ENCODE peak calls at places on chromosomes 13 and 19, in seven cellular contexts. P, Z, X, R, S, G and C are unnamed samples.

GRCh38 chr13:98976338-98976737 is 1.5 kb downstream of the DOCK9 start:
- DNase-seq in S (no peak), R (no peak), X (no peak), P (no peak), Z (no peak), G (no peak), C (no peak)

GRCh38 chr19:52600639-52601024 is 30.5 kb downstream of the ZNF701 start:
- DNase-seq in S (no peak), X (no peak), G (no peak), R (peak; percentile 15), P (no peak), Z (peak; percentile 3), C (peak; percentile 21)

GRCh38 chr19:39833160-39833463 is 850 bp downstream of the DYRK1B start:
- DNase-seq in Z (no peak), X (no peak), R (no peak), P (no peak), G (no peak), S (no peak), C (no peak)

GRCh38 chr19:1769645-1769985 is 16.3 kb downstream of the ONECUT3 start:
- DNase-seq in G (no peak), R (no peak), S (no peak), P (no peak), Z (no peak), X (no peak), C (no peak)

GRCh38 chr13:73040968-73041580 is 17.7 kb upstream of the KLF5 start:
- DNase-seq in R (no peak), S (no peak), X (no peak), G (no peak), Z (no peak), P (no peak), C (no peak)

GRCh38 chr13:98340026-98340425 is 163.0 kb upstream of the RNF113B start:
- DNase-seq in P (no peak), R (no peak), Z (no peak), X (no peak), S (no peak), G (no peak), C (no peak)

GRCh38 chr19:17020380-17020779 is 6.2 kb downstream of the CPAMD8 start:
- DNase-seq in S (no peak), R (no peak), G (no peak), X (no peak), Z (no peak), P (no peak), C (no peak)

GRCh38 chr13:50011461-50011860 is 3.8 kb upstream of the KCNRG start:
- DNase-seq in P (no peak), R (no peak), Z (no peak), X (no peak), G (no peak), S (no peak), C (no peak)

GRCh38 chr13:102394158-102395053 is 7.4 kb downstream of the FGF14 start:
- DNase-seq in R (peak; percentile 97), Z (peak; percentile 72), P (peak; percentile 94), X (peak; percentile 96), G (peak; percentile 58), S (peak; percentile 47), C (peak; percentile 98)

GRCh38 chr13:35840991-35841604 is 290.1 kb downstream of the DCLK1 start:
- DNase-seq in Z (no peak), X (no peak), S (no peak), R (no peak), P (no peak), G (no peak), C (no peak)

GRCh38 chr19:44701228-44701627 is 2.3 kb downstream of the CEACAM16 start:
- DNase-seq in P (no peak), X (no peak), G (no peak), S (no peak), R (no peak), Z (no peak), C (no peak)

GRCh38 chr19:49809155-49809986 is 3.7 kb downstream of the FUZ start:
- DNase-seq in S (no peak), X (no peak), Z (no peak), R (peak; percentile 43), G (peak; percentile 19), P (peak; percentile 18), C (peak; percentile 56)

GRCh38 chr13:75919660-75920199 is 283.6 kb downstream of the LMO7 start:
- DNase-seq in R (no peak), Z (no peak), G (no peak), X (no peak), P (no peak), S (no peak), C (no peak)

GRCh38 chr13:31638577-31638976 is 100.7 kb upstream of the RXFP2 start:
- DNase-seq in X (no peak), Z (peak; percentile 44), R (no peak), S (no peak), G (no peak), P (no peak), C (no peak)